ENCODE peak calls at places on chromosomes 11 and 22, in six cellular contexts. V is neuronal stem cell; D is CD4-positive, CD25-positive, alpha-beta regulatory T cell; K is AML-193; G is stimulated activated CD8-positive, alpha-beta memory T cell treated with anti-CD3 and anti-CD28 coated beads, Interleukin-7, amount 100 ng/mL, for 48 hours; T is activated CD4-positive, alpha-beta T cell treated with anti-CD3 and anti-CD28 coated beads for 36 hours. N is an unnamed sample.

GRCh38 chr22:47201186-47201995 is 438.9 kb downstream of the TBC1D22A start:
- DNase-seq in V (no peak), D (no peak), K (no peak), G (no peak), T (no peak), N (no peak)

GRCh38 chr11:4514196-4514595 is 30.8 kb upstream of the OR52M1 start:
- DNase-seq in V (no peak), D (no peak), K (no peak), G (no peak), T (no peak), N (no peak)

GRCh38 chr22:46764779-46765485 is 2.5 kb downstream of the TBC1D22A start:
- DNase-seq in V (no peak), D (no peak), K (no peak), G (no peak), T (no peak), N (no peak)

GRCh38 chr11:125190549-125190948 is 26.0 kb downstream of the PKNOX2 start:
- DNase-seq in V (no peak), D (no peak), K (no peak), G (no peak), T (no peak), N (no peak)

GRCh38 chr11:111932605-111932938 is 4.6 kb upstream of the DIXDC1 start:
- DNase-seq in V (no peak), D (peak; percentile 16), K (no peak), G (no peak), T (no peak), N (no peak)

GRCh38 chr22:25159028-25159427 is 40.6 kb upstream of the CRYBB3 start:
- DNase-seq in V (no peak), D (no peak), K (no peak), G (no peak), T (no peak), N (no peak)

GRCh38 chr11:795638-796564 is 2.2 kb downstream of the SLC25A22 start:
- DNase-seq in V (no peak), D (peak; percentile 91), K (peak; percentile 76), G (peak; percentile 75), T (peak; percentile 93), N (peak; percentile 83)

GRCh38 chr22:50303515-50303847 is 4.0 kb downstream of the PLXNB2 start:
- DNase-seq in V (no peak), D (no peak), K (no peak), G (no peak), T (no peak), N (no peak)

GRCh38 chr11:28529540-28530410 is 421.6 kb downstream of the METTL15 start:
- DNase-seq in V (peak; percentile 24), D (peak; percentile 26), K (peak; percentile 44), G (no peak), T (no peak), N (no peak)

GRCh38 chr11:71336996-71337772 is 84.8 kb upstream of the SHANK2 start:
- DNase-seq in V (no peak), D (no peak), K (no peak), G (no peak), T (no peak), N (no peak)

GRCh38 chr11:119942583-119943338 is 195.2 kb downstream of the TRIM29 start:
- DNase-seq in V (no peak), D (no peak), K (no peak), G (no peak), T (no peak), N (no peak)

GRCh38 chr22:24437820-24438328 is 10.5 kb downstream of the ADORA2A start:
- DNase-seq in V (no peak), D (peak; percentile 33), K (peak; percentile 77), G (no peak), T (peak; percentile 44), N (no peak)

GRCh38 chr22:44151661-44152060 is 29.1 kb upstream of the PARVG start:
- DNase-seq in V (no peak), D (no peak), K (no peak), G (no peak), T (no peak), N (no peak)

GRCh38 chr11:35649984-35650383 is 12.6 kb upstream of the TRIM44 start:
- DNase-seq in V (no peak), D (no peak), K (no peak), G (no peak), T (peak; percentile 24), N (no peak)

GRCh38 chr11:2259466-2259830 is 10.9 kb downstream of the ASCL2 start:
- DNase-seq in V (no peak), D (no peak), K (no peak), G (no peak), T (no peak), N (no peak)

GRCh38 chr11:113341388-113342165 is 27.2 kb downstream of the TTC12 start:
- DNase-seq in V (no peak), D (no peak), K (no peak), G (no peak), T (no peak), N (no peak)

GRCh38 chr11:69352715-69353325 is 58.9 kb downstream of the MYEOV start:
- DNase-seq in V (no peak), D (no peak), K (no peak), G (no peak), T (peak; percentile 75), N (peak; percentile 42)

GRCh38 chr11:47271961-47272661 is 2.2 kb downstream of the MADD start:
- DNase-seq in V (no peak), D (no peak), K (no peak), G (no peak), T (no peak), N (no peak)

GRCh38 chr11:123481647-123482046 is 51.6 kb downstream of the GRAMD1B start:
- DNase-seq in V (no peak), D (no peak), K (no peak), G (no peak), T (no peak), N (no peak)

GRCh38 chr11:46446343-46446751 is 54.8 kb upstream of the CHRM4 start:
- DNase-seq in V (no peak), D (no peak), K (no peak), G (no peak), T (no peak), N (no peak)

GRCh38 chr11:7480132-7480531 is 5.2 kb upstream of the OLFML1 start:
- DNase-seq in V (no peak), D (no peak), K (no peak), G (no peak), T (no peak), N (no peak)

GRCh38 chr22:26289486-26290250 is 120.4 kb downstream of the SEZ6L start:
- DNase-seq in V (no peak), D (no peak), K (no peak), G (no peak), T (no peak), N (no peak)

GRCh38 chr11:8586184-8586583 is 7.8 kb downstream of the STK33 start:
- DNase-seq in V (no peak), D (no peak), K (peak; percentile 53), G (no peak), T (no peak), N (no peak)

GRCh38 chr11:105149477-105149876 is 9.9 kb upstream of the CARD18 start:
- DNase-seq in V (no peak), D (no peak), K (no peak), G (no peak), T (no peak), N (no peak)

GRCh38 chr11:43984519-43985385 is 42.3 kb downstream of the C11orf96 start:
- DNase-seq in V (no peak), D (no peak), K (no peak), G (no peak), T (no peak), N (no peak)

GRCh38 chr11:124108158-124108557 is 7.1 kb upstream of the VWA5A start:
- DNase-seq in V (no peak), D (peak; percentile 49), K (peak; percentile 19), G (no peak), T (peak; percentile 43), N (no peak)

GRCh38 chr22:37561209-37562048 is 1.1 kb downstream of the CDC42EP1 start:
- DNase-seq in V (peak; percentile 79), D (peak; percentile 60), K (peak; percentile 64), G (peak; percentile 59), T (peak; percentile 92), N (peak; percentile 76)

GRCh38 chr22:37032134-37032534 is 12.6 kb downstream of the MPST start:
- DNase-seq in V (no peak), D (no peak), K (no peak), G (no peak), T (no peak), N (no peak)

GRCh38 chr11:28139848-28140415 is 31.7 kb downstream of the METTL15 start:
- DNase-seq in V (no peak), D (no peak), K (no peak), G (no peak), T (no peak), N (no peak)